ENCODE peak calls at places on chromosomes 16 and 17, in six cellular contexts. Y is cardiac muscle cell, P is upper lobe of right lung, I is tibial artery, C is Panc1, B is upper lobe of left lung. A is an unnamed sample.

GRCh38 chr16:80969114-80969484 is 37.6 kb downstream of the CMC2 start:
- DNase-seq in Y (no peak), P (no peak), I (no peak), C (no peak), B (no peak), A (no peak)

GRCh38 chr16:4747906-4748681 is 13.8 kb downstream of the DNAAF8 start:
- DNase-seq in Y (no peak), P (no peak), I (no peak), C (no peak), B (no peak), A (no peak)

GRCh38 chr17:58822148-58823050 is 66.7 kb downstream of the PPM1E start:
- DNase-seq in Y (peak), P (no peak), I (no peak), C (no peak), B (no peak), A (no peak)

GRCh38 chr17:2071421-2072281 is 16.7 kb downstream of the HIC1 start:
- DNase-seq in Y (peak), P (peak), I (no peak), C (no peak), B (no peak), A (no peak)

GRCh38 chr16:80684906-80685305 is 119.5 kb downstream of the CDYL2 start:
- DNase-seq in Y (no peak), P (no peak), I (no peak), C (no peak), B (no peak), A (no peak)

GRCh38 chr16:10180771-10181163 is 1.5 kb downstream of the GRIN2A start:
- DNase-seq in Y (peak), P (peak), I (no peak), C (no peak), B (no peak), A (peak)

GRCh38 chr17:64110436-64111152 is 19.4 kb downstream of the ERN1 start:
- DNase-seq in Y (peak), P (no peak), I (no peak), C (no peak), B (no peak), A (no peak)

GRCh38 chr17:11980813-11981212 is 16.5 kb downstream of the ZNF18 start:
- DNase-seq in Y (peak), P (no peak), I (no peak), C (no peak), B (no peak), A (no peak)

GRCh38 chr17:66982011-66982508 is 17.6 kb downstream of the CACNG4 start:
- DNase-seq in Y (no peak), P (no peak), I (no peak), C (no peak), B (no peak), A (no peak)

GRCh38 chr16:81634380-81635121 is 144.5 kb upstream of the PLCG2 start:
- DNase-seq in Y (peak), P (no peak), I (no peak), C (no peak), B (no peak), A (no peak)

DNA sequence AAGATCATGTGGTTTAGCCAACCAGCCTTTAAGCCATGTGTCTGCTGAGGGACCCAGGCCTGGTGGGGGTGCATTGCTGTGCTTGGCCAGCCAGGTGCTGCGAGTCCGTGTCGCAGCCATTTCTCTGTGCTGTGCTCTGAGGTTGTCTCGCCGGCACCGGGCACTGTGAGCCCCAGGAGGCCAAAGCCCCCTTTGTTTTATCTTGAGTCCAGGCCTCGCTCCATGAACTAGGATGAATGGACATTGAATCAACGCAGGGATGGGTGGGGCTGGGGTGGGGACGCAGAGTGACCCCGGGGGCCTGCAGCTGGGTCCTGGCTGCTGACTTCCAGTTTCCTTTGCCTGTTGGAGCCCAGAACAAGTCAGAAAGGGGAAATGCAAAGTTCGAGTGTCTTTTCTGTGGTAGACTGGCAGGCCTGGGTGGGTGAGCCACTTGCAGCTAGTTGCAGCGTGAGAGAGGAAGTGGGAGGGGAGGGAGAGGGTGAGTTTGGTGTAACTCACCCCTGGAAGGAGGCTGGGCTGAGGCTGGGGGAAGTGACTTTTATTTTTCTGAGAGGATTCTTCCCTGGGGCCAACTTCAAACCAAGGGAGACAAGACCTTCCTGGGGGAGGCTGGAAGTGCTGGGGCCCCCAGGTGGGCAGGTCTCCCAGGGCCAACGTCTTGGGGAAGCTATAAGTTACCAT is 324.7 kb downstream of the SEC14L1 start:
- DNase-seq in Y (peak), P (peak), I (peak), C (no peak), B (peak), A (no peak)
- H3K27ac ChIP-seq in Y (peak), P (peak), I (no peak), C (peak), B (peak), A (no peak)

DNA sequence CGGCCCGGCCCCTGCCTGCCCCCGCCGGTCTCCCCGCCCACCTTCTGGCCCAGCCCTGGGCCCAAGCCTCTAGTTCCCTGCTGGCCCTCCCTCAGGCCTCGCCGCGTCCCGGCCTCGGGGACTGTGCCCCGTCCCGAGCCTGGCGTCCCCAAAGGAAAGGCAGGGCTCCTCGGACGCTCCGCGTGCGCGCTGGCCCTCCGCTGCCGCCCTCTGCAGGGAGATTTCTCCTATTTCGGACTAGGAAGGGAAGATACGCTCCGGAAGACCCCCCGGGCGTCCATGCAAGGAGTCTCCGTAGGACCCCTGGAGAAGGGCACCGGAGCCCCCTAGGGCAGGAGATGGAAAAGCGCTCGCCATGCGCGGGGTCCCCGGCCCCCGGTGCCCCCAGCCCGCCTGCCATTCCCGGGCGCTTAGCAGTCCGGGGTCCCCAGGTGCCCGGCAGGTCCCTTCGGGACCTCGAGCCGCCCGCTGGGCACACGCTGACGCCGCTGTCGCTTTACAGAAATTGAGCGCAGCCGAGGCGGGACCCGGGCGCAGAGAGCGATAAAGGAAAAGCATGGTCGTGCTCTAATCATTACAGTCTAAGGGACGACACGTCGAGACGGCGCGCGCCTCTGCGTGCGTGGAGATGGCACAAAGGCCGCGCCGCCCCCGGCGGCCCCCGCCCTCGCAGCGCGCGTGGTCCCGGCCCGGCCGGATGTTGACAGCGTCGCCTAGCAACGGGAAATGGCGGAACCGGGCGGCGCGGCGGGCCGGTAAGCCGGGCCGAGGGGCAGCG is at the start of gene CCDC40:
- DNase-seq in Y (peak), P (peak), I (peak), C (no peak), B (peak), A (peak)
- TF ChIP-seq CTCF in Y (peak), P (peak), I (no peak), C (no peak), B (no peak), A (no peak)

GRCh38 chr17:79733692-79734070 is 2.9 kb downstream of the ENPP7 start:
- DNase-seq in Y (no peak), P (no peak), I (no peak), C (no peak), B (no peak), A (no peak)

GRCh38 chr17:79735096-79735495 is 4.4 kb downstream of the ENPP7 start:
- DNase-seq in Y (no peak), P (no peak), I (no peak), C (no peak), B (no peak), A (no peak)

GRCh38 chr17:79732246-79732645 is 1.5 kb downstream of the ENPP7 start:
- DNase-seq in Y (no peak), P (no peak), I (no peak), C (no peak), B (no peak), A (no peak)

GRCh38 chr17:79730769-79731483 is at the start of gene ENPP7:
- DNase-seq in Y (no peak), P (no peak), I (no peak), C (no peak), B (no peak), A (no peak)

GRCh38 chr17:79732804-79733691 is 2.3 kb downstream of the ENPP7 start:
- DNase-seq in Y (no peak), P (no peak), I (no peak), C (no peak), B (no peak), A (no peak)
- H3K4me3 ChIP-seq in Y (no peak), P (peak), I (no peak), C (no peak), B (no peak), A (no peak)

GRCh38 chr17:35148144-35148543 is 527 bp downstream of the UNC45B start:
- DNase-seq in Y (no peak), P (no peak), I (no peak), C (no peak), B (no peak), A (no peak)
- H3K27ac ChIP-seq in Y (peak), P (no peak), I (no peak), C (no peak), B (no peak), A (no peak)

GRCh38 chr16:89557230-89557935 is 3.1 kb upstream of the RPL13 start:
- DNase-seq in Y (peak), P (peak), I (peak), C (no peak), B (peak), A (peak)
- TF ChIP-seq CTCF in Y (peak), P (peak), I (peak), C (peak), B (peak), A (peak)

A was measured in pancreas.